ENCODE peak calls at places on chromosomes 11 and 22, in ten cellular contexts. One of them, this sample, is unnamed.

GRCh38 chr11:93197383-93198220 is at the start of gene SLC36A4:
- DNase-seq in myocyte: peak
- DNase-seq in astrocyte: peak
- DNase-seq in AG04450: peak
- DNase-seq in activated CD4-positive, alpha-beta T cell treated with anti-CD3 and anti-CD28 coated beads, Interleukin-2, amount 50 U/mL, for 24 hours: peak
- DNase-seq in mesendoderm: peak
- DNase-seq in activated T-helper 9 cell treated with anti-CD3 and anti-CD28 coated beads, Interleukin-2, amount 50 U/mL, for 16 hours: peak
- DNase-seq in NCI-H1092: peak
- DNase-seq in H1: peak
- DNase-seq in EH: peak
- DNase-seq in this sample: peak

GRCh38 chr11:75239551-75240290 is 853 bp upstream of the TPBGL start:
- DNase-seq in activated CD4-positive, alpha-beta T cell treated with anti-CD3 and anti-CD28 coated beads, Interleukin-2, amount 50 U/mL, for 24 hours: no peak
- DNase-seq in NCI-H1092: no peak
- DNase-seq in H1: no peak
- DNase-seq in astrocyte: no peak
- DNase-seq in AG04450: no peak
- DNase-seq in activated T-helper 9 cell treated with anti-CD3 and anti-CD28 coated beads, Interleukin-2, amount 50 U/mL, for 16 hours: no peak
- DNase-seq in EH: no peak
- DNase-seq in mesendoderm: no peak
- DNase-seq in myocyte: no peak
- DNase-seq in this sample: no peak

GRCh38 chr11:85096939-85097338 is 530.2 kb downstream of the DLG2 start:
- DNase-seq in myocyte: no peak
- DNase-seq in astrocyte: no peak
- DNase-seq in NCI-H1092: no peak
- DNase-seq in AG04450: no peak
- DNase-seq in mesendoderm: no peak
- DNase-seq in activated CD4-positive, alpha-beta T cell treated with anti-CD3 and anti-CD28 coated beads, Interleukin-2, amount 50 U/mL, for 24 hours: no peak
- DNase-seq in activated T-helper 9 cell treated with anti-CD3 and anti-CD28 coated beads, Interleukin-2, amount 50 U/mL, for 16 hours: no peak
- DNase-seq in EH: no peak
- DNase-seq in H1: no peak
- DNase-seq in this sample: no peak

GRCh38 chr11:111581341-111581740 is 20.9 kb upstream of the SIK2 start:
- DNase-seq in EH: no peak
- DNase-seq in myocyte: no peak
- DNase-seq in activated CD4-positive, alpha-beta T cell treated with anti-CD3 and anti-CD28 coated beads, Interleukin-2, amount 50 U/mL, for 24 hours: no peak
- DNase-seq in H1: no peak
- DNase-seq in activated T-helper 9 cell treated with anti-CD3 and anti-CD28 coated beads, Interleukin-2, amount 50 U/mL, for 16 hours: no peak
- DNase-seq in astrocyte: no peak
- DNase-seq in NCI-H1092: no peak
- DNase-seq in AG04450: no peak
- DNase-seq in mesendoderm: no peak
- DNase-seq in this sample: no peak

GRCh38 chr11:85171648-85172257 is 455.4 kb downstream of the DLG2 start:
- DNase-seq in H1: no peak
- DNase-seq in EH: no peak
- DNase-seq in activated CD4-positive, alpha-beta T cell treated with anti-CD3 and anti-CD28 coated beads, Interleukin-2, amount 50 U/mL, for 24 hours: no peak
- DNase-seq in AG04450: no peak
- DNase-seq in mesendoderm: peak
- DNase-seq in astrocyte: peak
- DNase-seq in myocyte: peak
- DNase-seq in activated T-helper 9 cell treated with anti-CD3 and anti-CD28 coated beads, Interleukin-2, amount 50 U/mL, for 16 hours: no peak
- DNase-seq in NCI-H1092: no peak
- DNase-seq in this sample: no peak

GRCh38 chr22:40997485-40997884 is 46.3 kb downstream of the RBX1 start:
- DNase-seq in NCI-H1092: no peak
- DNase-seq in myocyte: no peak
- DNase-seq in EH: no peak
- DNase-seq in astrocyte: no peak
- DNase-seq in AG04450: no peak
- DNase-seq in mesendoderm: no peak
- DNase-seq in H1: no peak
- DNase-seq in activated T-helper 9 cell treated with anti-CD3 and anti-CD28 coated beads, Interleukin-2, amount 50 U/mL, for 16 hours: no peak
- DNase-seq in activated CD4-positive, alpha-beta T cell treated with anti-CD3 and anti-CD28 coated beads, Interleukin-2, amount 50 U/mL, for 24 hours: no peak
- DNase-seq in this sample: no peak

GRCh38 chr11:113091578-113091844 is 130.3 kb downstream of the NCAM1 start:
- DNase-seq in NCI-H1092: no peak
- DNase-seq in astrocyte: no peak
- DNase-seq in mesendoderm: no peak
- DNase-seq in myocyte: no peak
- DNase-seq in activated T-helper 9 cell treated with anti-CD3 and anti-CD28 coated beads, Interleukin-2, amount 50 U/mL, for 16 hours: no peak
- DNase-seq in H1: no peak
- DNase-seq in EH: no peak
- DNase-seq in AG04450: no peak
- DNase-seq in activated CD4-positive, alpha-beta T cell treated with anti-CD3 and anti-CD28 coated beads, Interleukin-2, amount 50 U/mL, for 24 hours: no peak
- DNase-seq in this sample: no peak

GRCh38 chr11:58659404-58659803 is 36.9 kb downstream of the CNTF start:
- DNase-seq in mesendoderm: no peak
- DNase-seq in activated CD4-positive, alpha-beta T cell treated with anti-CD3 and anti-CD28 coated beads, Interleukin-2, amount 50 U/mL, for 24 hours: no peak
- DNase-seq in NCI-H1092: no peak
- DNase-seq in astrocyte: no peak
- DNase-seq in H1: no peak
- DNase-seq in AG04450: no peak
- DNase-seq in activated T-helper 9 cell treated with anti-CD3 and anti-CD28 coated beads, Interleukin-2, amount 50 U/mL, for 16 hours: no peak
- DNase-seq in EH: no peak
- DNase-seq in myocyte: no peak
- DNase-seq in this sample: no peak

GRCh38 chr11:94708642-94709041 is 59.5 kb upstream of the AMOTL1 start:
- DNase-seq in activated CD4-positive, alpha-beta T cell treated with anti-CD3 and anti-CD28 coated beads, Interleukin-2, amount 50 U/mL, for 24 hours: no peak
- DNase-seq in activated T-helper 9 cell treated with anti-CD3 and anti-CD28 coated beads, Interleukin-2, amount 50 U/mL, for 16 hours: no peak
- DNase-seq in EH: no peak
- DNase-seq in AG04450: no peak
- DNase-seq in H1: no peak
- DNase-seq in mesendoderm: no peak
- DNase-seq in myocyte: no peak
- DNase-seq in astrocyte: no peak
- DNase-seq in NCI-H1092: no peak
- DNase-seq in this sample: no peak

GRCh38 chr11:116217006-116217405 is 555.8 kb downstream of the BUD13 start:
- DNase-seq in AG04450: no peak
- DNase-seq in EH: peak
- DNase-seq in activated CD4-positive, alpha-beta T cell treated with anti-CD3 and anti-CD28 coated beads, Interleukin-2, amount 50 U/mL, for 24 hours: peak
- DNase-seq in myocyte: peak
- DNase-seq in astrocyte: no peak
- DNase-seq in activated T-helper 9 cell treated with anti-CD3 and anti-CD28 coated beads, Interleukin-2, amount 50 U/mL, for 16 hours: no peak
- DNase-seq in mesendoderm: peak
- DNase-seq in H1: no peak
- DNase-seq in NCI-H1092: peak
- DNase-seq in this sample: peak

GRCh38 chr11:65353376-65353775 is 1.2 kb upstream of the TIGD3 start:
- DNase-seq in myocyte: no peak
- DNase-seq in mesendoderm: no peak
- DNase-seq in activated T-helper 9 cell treated with anti-CD3 and anti-CD28 coated beads, Interleukin-2, amount 50 U/mL, for 16 hours: no peak
- DNase-seq in activated CD4-positive, alpha-beta T cell treated with anti-CD3 and anti-CD28 coated beads, Interleukin-2, amount 50 U/mL, for 24 hours: no peak
- DNase-seq in AG04450: no peak
- DNase-seq in astrocyte: no peak
- DNase-seq in EH: no peak
- DNase-seq in H1: no peak
- DNase-seq in NCI-H1092: no peak
- DNase-seq in this sample: no peak